ENCODE peak calls at places on chromosome 19, in eight cellular contexts. One of them, this sample, is unnamed.

GRCh38 chr19:821228-821975 is at the start of gene PLPPR3:
- DNase-seq in foreskin fibroblast: no peak
- DNase-seq in tibial nerve: no peak
- DNase-seq in GM06990: no peak
- DNase-seq in HCT116: no peak
- DNase-seq in HepG2: no peak
- DNase-seq in upper lobe of right lung: no peak
- DNase-seq in astrocyte of the spinal cord: no peak
- DNase-seq in this sample: peak; percentile 68

GRCh38 chr19:7831452-7831851 is 1.4 kb downstream of the EVI5L start:
- DNase-seq in foreskin fibroblast: peak; percentile 20
- DNase-seq in tibial nerve: no peak
- DNase-seq in GM06990: no peak
- DNase-seq in HCT116: peak; percentile 66
- DNase-seq in HepG2: peak; percentile 70
- DNase-seq in upper lobe of right lung: no peak
- DNase-seq in astrocyte of the spinal cord: no peak
- DNase-seq in this sample: peak; percentile 55

GRCh38 chr19:35459414-35460082 is 11.5 kb downstream of the FFAR2 start:
- DNase-seq in foreskin fibroblast: no peak
- DNase-seq in tibial nerve: peak; percentile 27
- DNase-seq in GM06990: no peak
- DNase-seq in HCT116: no peak
- DNase-seq in HepG2: peak; percentile 67
- DNase-seq in upper lobe of right lung: peak; percentile 72
- DNase-seq in astrocyte of the spinal cord: no peak
- DNase-seq in this sample: no peak

GRCh38 chr19:45253396-45254027 is 2.4 kb downstream of the MARK4 start:
- DNase-seq in foreskin fibroblast: no peak
- DNase-seq in tibial nerve: no peak
- DNase-seq in GM06990: no peak
- DNase-seq in HCT116: no peak
- DNase-seq in HepG2: no peak
- DNase-seq in upper lobe of right lung: no peak
- DNase-seq in astrocyte of the spinal cord: peak; percentile 22
- DNase-seq in this sample: no peak

GRCh38 chr19:15776991-15777787 is 10.3 kb upstream of the OR10H5 start:
- DNase-seq in foreskin fibroblast: no peak
- DNase-seq in tibial nerve: no peak
- DNase-seq in GM06990: no peak
- DNase-seq in HCT116: no peak
- DNase-seq in HepG2: no peak
- DNase-seq in upper lobe of right lung: peak; percentile 25
- DNase-seq in astrocyte of the spinal cord: no peak
- DNase-seq in this sample: no peak

GRCh38 chr19:45123440-45123850 is 30.5 kb downstream of the PPP1R37 start:
- DNase-seq in foreskin fibroblast: no peak
- DNase-seq in tibial nerve: no peak
- DNase-seq in GM06990: no peak
- DNase-seq in HCT116: no peak
- DNase-seq in HepG2: no peak
- DNase-seq in upper lobe of right lung: no peak
- DNase-seq in astrocyte of the spinal cord: no peak
- DNase-seq in this sample: no peak

GRCh38 chr19:38122402-38123093 is 101.5 kb downstream of the DPF1 start:
- DNase-seq in foreskin fibroblast: no peak
- DNase-seq in tibial nerve: no peak
- DNase-seq in GM06990: no peak
- DNase-seq in HCT116: no peak
- DNase-seq in HepG2: no peak
- DNase-seq in upper lobe of right lung: no peak
- DNase-seq in astrocyte of the spinal cord: no peak
- DNase-seq in this sample: no peak

GRCh38 chr19:46423194-46423593 is 5.5 kb downstream of the PNMA8C start:
- DNase-seq in foreskin fibroblast: no peak
- DNase-seq in tibial nerve: no peak
- DNase-seq in GM06990: no peak
- DNase-seq in HCT116: no peak
- DNase-seq in HepG2: no peak
- DNase-seq in upper lobe of right lung: no peak
- DNase-seq in astrocyte of the spinal cord: no peak
- DNase-seq in this sample: no peak

GRCh38 chr19:44603201-44603945 is 10.0 kb upstream of the IGSF23 start:
- DNase-seq in foreskin fibroblast: peak; percentile 93
- DNase-seq in tibial nerve: no peak
- DNase-seq in GM06990: no peak
- DNase-seq in HCT116: no peak
- DNase-seq in HepG2: no peak
- DNase-seq in upper lobe of right lung: no peak
- DNase-seq in astrocyte of the spinal cord: peak; percentile 73
- DNase-seq in this sample: no peak

GRCh38 chr19:57302727-57303401 is 17.4 kb upstream of the ZNF543 start:
- DNase-seq in foreskin fibroblast: no peak
- DNase-seq in tibial nerve: no peak
- DNase-seq in GM06990: no peak
- DNase-seq in HCT116: no peak
- DNase-seq in HepG2: no peak
- DNase-seq in upper lobe of right lung: no peak
- DNase-seq in astrocyte of the spinal cord: no peak
- DNase-seq in this sample: no peak
- TF ChIP-seq CTCF in foreskin fibroblast: no peak
- TF ChIP-seq CTCF in tibial nerve: no peak
- TF ChIP-seq CTCF in GM06990: no peak
- TF ChIP-seq CTCF in HCT116: no peak
- TF ChIP-seq CTCF in HepG2: peak; percentile 8
- TF ChIP-seq CTCF in upper lobe of right lung: no peak
- TF ChIP-seq CTCF in astrocyte of the spinal cord: peak; percentile 2
- TF ChIP-seq CTCF in this sample: no peak

DNA sequence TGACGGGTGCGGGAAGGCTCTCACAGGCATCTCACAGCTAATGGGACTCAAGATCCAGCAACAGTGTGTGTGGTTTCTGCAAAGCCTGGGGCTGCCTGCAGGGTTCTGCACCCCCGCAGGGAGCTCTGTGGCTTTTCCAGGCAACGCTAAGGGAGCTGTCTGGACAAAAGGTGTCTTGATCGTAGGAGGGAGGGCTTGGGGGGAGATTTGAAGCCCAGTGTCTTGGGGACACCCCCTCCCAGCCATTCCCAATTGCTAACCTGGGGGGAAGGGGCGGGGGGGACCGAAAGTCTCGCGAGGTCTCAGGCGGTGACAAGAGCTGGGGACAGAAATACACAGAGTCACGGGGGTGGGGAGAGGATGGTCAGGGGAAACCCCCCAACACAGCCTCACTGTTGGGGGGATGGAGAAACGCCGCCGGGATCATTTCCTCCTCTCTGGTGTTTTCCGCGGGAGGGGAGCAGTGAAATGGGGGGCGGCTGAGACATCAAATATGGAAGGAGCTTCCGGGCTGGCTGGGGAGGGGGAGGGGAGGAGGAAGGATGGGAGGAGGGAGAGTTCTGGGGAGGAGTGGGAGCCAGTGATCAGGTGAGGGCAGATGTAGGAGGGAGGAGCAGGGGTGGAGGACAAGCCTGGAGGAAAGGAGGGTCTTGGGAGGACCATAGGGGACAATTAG is 13.3 kb downstream of the KCNC3 start:
- DNase-seq in foreskin fibroblast: no peak
- DNase-seq in tibial nerve: no peak
- DNase-seq in GM06990: peak; percentile 68
- DNase-seq in HCT116: no peak
- DNase-seq in HepG2: no peak
- DNase-seq in upper lobe of right lung: no peak
- DNase-seq in astrocyte of the spinal cord: peak; percentile 7
- DNase-seq in this sample: peak; percentile 72
- TF ChIP-seq CTCF in foreskin fibroblast: no peak
- TF ChIP-seq CTCF in tibial nerve: no peak
- TF ChIP-seq CTCF in GM06990: peak; percentile 3
- TF ChIP-seq CTCF in HCT116: no peak
- TF ChIP-seq CTCF in HepG2: no peak
- TF ChIP-seq CTCF in upper lobe of right lung: no peak
- TF ChIP-seq CTCF in astrocyte of the spinal cord: no peak
- TF ChIP-seq CTCF in this sample: no peak

GRCh38 chr19:42113641-42114348 is 18.5 kb downstream of the POU2F2 start:
- DNase-seq in foreskin fibroblast: peak; percentile 99
- DNase-seq in tibial nerve: no peak
- DNase-seq in GM06990: peak; percentile 60
- DNase-seq in HCT116: peak; percentile 64
- DNase-seq in HepG2: peak; percentile 33
- DNase-seq in upper lobe of right lung: no peak
- DNase-seq in astrocyte of the spinal cord: peak; percentile 95
- DNase-seq in this sample: peak; percentile 88
- TF ChIP-seq CTCF in foreskin fibroblast: peak; percentile 33
- TF ChIP-seq CTCF in tibial nerve: no peak
- TF ChIP-seq CTCF in GM06990: peak; percentile 29
- TF ChIP-seq CTCF in HCT116: peak; percentile 74
- TF ChIP-seq CTCF in HepG2: no peak
- TF ChIP-seq CTCF in upper lobe of right lung: no peak
- TF ChIP-seq CTCF in astrocyte of the spinal cord: peak; percentile 42
- TF ChIP-seq CTCF in this sample: no peak

DNA sequence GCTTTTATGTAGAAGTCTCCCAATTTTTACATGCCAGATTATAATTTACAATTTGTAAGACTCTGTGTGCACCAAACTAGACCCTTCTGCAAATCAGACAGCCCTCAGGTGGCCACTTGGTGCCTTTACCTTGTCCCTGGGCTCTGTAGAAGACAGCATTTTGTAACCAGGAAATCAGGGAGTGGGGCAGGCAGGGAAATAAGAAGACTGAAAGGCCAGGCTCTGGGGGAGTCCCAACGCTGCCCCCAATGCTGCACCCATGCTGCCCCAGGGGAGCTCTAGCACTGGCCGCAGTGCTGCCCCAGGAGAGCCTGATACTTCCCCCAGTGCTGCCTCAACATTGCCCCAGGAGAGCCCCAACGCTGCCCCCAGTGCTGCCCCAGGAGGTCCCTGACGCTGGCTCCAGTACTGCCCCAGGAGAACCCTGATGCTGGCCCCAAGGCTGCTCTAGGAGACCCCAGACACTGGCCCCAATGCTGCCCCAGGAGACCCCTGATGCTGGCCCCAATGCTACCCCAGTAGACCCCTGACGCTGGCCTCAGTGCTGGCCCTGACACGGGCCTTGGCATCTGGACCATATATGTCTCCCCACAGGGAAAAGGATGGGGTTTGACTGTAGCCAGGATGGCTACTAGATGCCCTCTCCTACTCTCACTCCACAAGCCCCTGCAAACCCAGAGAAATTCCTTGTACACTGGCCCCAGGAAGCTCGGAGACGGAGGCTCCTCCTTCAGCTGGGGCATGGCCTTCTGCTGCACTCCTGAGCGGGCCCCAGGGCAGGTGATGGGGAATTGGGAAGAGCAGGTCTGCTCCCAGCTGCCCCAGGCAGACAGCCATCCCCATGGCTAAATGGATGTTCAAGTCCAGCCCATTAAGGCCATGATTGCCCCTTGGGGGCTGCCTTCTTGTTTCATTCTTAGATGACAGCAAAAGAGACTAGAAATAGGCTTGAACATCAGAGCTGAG is 23.6 kb downstream of the VSTM2B start:
- DNase-seq in foreskin fibroblast: no peak
- DNase-seq in tibial nerve: no peak
- DNase-seq in GM06990: no peak
- DNase-seq in HCT116: no peak
- DNase-seq in HepG2: no peak
- DNase-seq in upper lobe of right lung: peak; percentile 55
- DNase-seq in astrocyte of the spinal cord: no peak
- DNase-seq in this sample: no peak
- TF ChIP-seq CTCF in foreskin fibroblast: no peak
- TF ChIP-seq CTCF in tibial nerve: no peak
- TF ChIP-seq CTCF in GM06990: no peak
- TF ChIP-seq CTCF in HCT116: no peak
- TF ChIP-seq CTCF in HepG2: no peak
- TF ChIP-seq CTCF in upper lobe of right lung: no peak
- TF ChIP-seq CTCF in astrocyte of the spinal cord: no peak
- TF ChIP-seq CTCF in this sample: no peak

This sample was measured in glutamatergic neuron.